ENCODE peak calls at places on chromosomes 1 and 21, in eight cellular contexts. One of them, this sample, is unnamed.

GRCh38 chr1:180636138-180636537 is 4.3 kb downstream of the XPR1 start:
- DNase-seq in GM23248: no peak
- DNase-seq in brain microvascular endothelial cell: no peak
- DNase-seq in DND-41: no peak
- DNase-seq in HAP-1: peak; percentile 41
- DNase-seq in ascending aorta: no peak
- DNase-seq in stomach: no peak
- DNase-seq in cardiac fibroblast: peak; percentile 46
- DNase-seq in this sample: no peak

GRCh38 chr1:200866521-200866920 is 6.3 kb upstream of the GPR25 start:
- DNase-seq in ascending aorta: no peak
- DNase-seq in brain microvascular endothelial cell: peak; percentile 28
- DNase-seq in DND-41: no peak
- DNase-seq in stomach: no peak
- DNase-seq in GM23248: peak; percentile 43
- DNase-seq in cardiac fibroblast: peak; percentile 14
- DNase-seq in HAP-1: no peak
- DNase-seq in this sample: no peak

GRCh38 chr1:44775930-44776748 is 799 bp downstream of the RPS8 start:
- DNase-seq in ascending aorta: no peak
- DNase-seq in cardiac fibroblast: peak; percentile 36
- DNase-seq in GM23248: peak; percentile 49
- DNase-seq in brain microvascular endothelial cell: no peak
- DNase-seq in DND-41: peak; percentile 58
- DNase-seq in HAP-1: no peak
- DNase-seq in stomach: no peak
- DNase-seq in this sample: no peak

GRCh38 chr1:244969355-244970235 is 105.3 kb upstream of the HNRNPU start:
- DNase-seq in cardiac fibroblast: peak; percentile 95
- DNase-seq in GM23248: peak; percentile 95
- DNase-seq in HAP-1: peak; percentile 71
- DNase-seq in stomach: peak; percentile 72
- DNase-seq in brain microvascular endothelial cell: peak; percentile 93
- DNase-seq in DND-41: peak; percentile 47
- DNase-seq in ascending aorta: peak; percentile 93
- DNase-seq in this sample: peak; percentile 75

GRCh38 chr1:25909062-25909461 is 2.8 kb upstream of the STMN1 start:
- DNase-seq in stomach: no peak
- DNase-seq in DND-41: no peak
- DNase-seq in GM23248: no peak
- DNase-seq in cardiac fibroblast: no peak
- DNase-seq in ascending aorta: no peak
- DNase-seq in HAP-1: no peak
- DNase-seq in brain microvascular endothelial cell: no peak
- DNase-seq in this sample: no peak

GRCh38 chr1:3313579-3313955 is 140.9 kb upstream of the ARHGEF16 start:
- DNase-seq in HAP-1: no peak
- DNase-seq in GM23248: peak; percentile 97
- DNase-seq in ascending aorta: peak; percentile 97
- DNase-seq in brain microvascular endothelial cell: peak; percentile 83
- DNase-seq in stomach: peak; percentile 88
- DNase-seq in DND-41: no peak
- DNase-seq in cardiac fibroblast: peak; percentile 70
- DNase-seq in this sample: peak; percentile 95

GRCh38 chr1:53145942-53146708 is 3.7 kb upstream of the SLC1A7 start:
- DNase-seq in DND-41: no peak
- DNase-seq in GM23248: peak; percentile 99
- DNase-seq in cardiac fibroblast: peak; percentile 99
- DNase-seq in ascending aorta: peak; percentile 78
- DNase-seq in brain microvascular endothelial cell: peak; percentile 99
- DNase-seq in HAP-1: peak; percentile 8
- DNase-seq in stomach: peak; percentile 87
- DNase-seq in this sample: peak; percentile 99

GRCh38 chr1:212012034-212012740 is 23.2 kb downstream of the INTS7 start:
- DNase-seq in brain microvascular endothelial cell: peak; percentile 68
- DNase-seq in GM23248: peak; percentile 80
- DNase-seq in stomach: peak; percentile 70
- DNase-seq in DND-41: peak; percentile 71
- DNase-seq in cardiac fibroblast: peak; percentile 81
- DNase-seq in ascending aorta: peak; percentile 78
- DNase-seq in HAP-1: peak; percentile 52
- DNase-seq in this sample: no peak

GRCh38 chr1:179883739-179884138 is 1.7 kb downstream of the TOR1AIP1 start:
- DNase-seq in GM23248: peak; percentile 33
- DNase-seq in ascending aorta: no peak
- DNase-seq in HAP-1: peak; percentile 20
- DNase-seq in DND-41: no peak
- DNase-seq in cardiac fibroblast: peak; percentile 49
- DNase-seq in stomach: no peak
- DNase-seq in brain microvascular endothelial cell: no peak
- DNase-seq in this sample: no peak

GRCh38 chr1:59005491-59006308 is 221.9 kb upstream of the JUN start:
- DNase-seq in HAP-1: no peak
- DNase-seq in GM23248: no peak
- DNase-seq in brain microvascular endothelial cell: no peak
- DNase-seq in stomach: no peak
- DNase-seq in cardiac fibroblast: no peak
- DNase-seq in DND-41: no peak
- DNase-seq in ascending aorta: no peak
- DNase-seq in this sample: no peak

GRCh38 chr21:16821588-16821987 is 691.3 kb upstream of the CXADR start:
- DNase-seq in DND-41: no peak
- DNase-seq in stomach: no peak
- DNase-seq in ascending aorta: no peak
- DNase-seq in GM23248: no peak
- DNase-seq in cardiac fibroblast: no peak
- DNase-seq in brain microvascular endothelial cell: peak; percentile 15
- DNase-seq in HAP-1: no peak
- DNase-seq in this sample: peak; percentile 7

GRCh38 chr1:240579511-240579910 is 32.4 kb downstream of the GREM2 start:
- DNase-seq in GM23248: no peak
- DNase-seq in stomach: no peak
- DNase-seq in cardiac fibroblast: no peak
- DNase-seq in HAP-1: no peak
- DNase-seq in ascending aorta: no peak
- DNase-seq in brain microvascular endothelial cell: no peak
- DNase-seq in DND-41: no peak
- DNase-seq in this sample: no peak

GRCh38 chr1:110783292-110783918 is 89.5 kb upstream of the CD53 start:
- DNase-seq in DND-41: peak; percentile 68
- DNase-seq in cardiac fibroblast: peak; percentile 66
- DNase-seq in GM23248: peak; percentile 62
- DNase-seq in stomach: peak; percentile 46
- DNase-seq in brain microvascular endothelial cell: peak; percentile 38
- DNase-seq in ascending aorta: no peak
- DNase-seq in HAP-1: peak; percentile 28
- DNase-seq in this sample: peak; percentile 2

GRCh38 chr1:158362501-158362900 is 8.8 kb downstream of the CD1E start:
- DNase-seq in GM23248: no peak
- DNase-seq in ascending aorta: no peak
- DNase-seq in stomach: no peak
- DNase-seq in DND-41: peak; percentile 32
- DNase-seq in brain microvascular endothelial cell: no peak
- DNase-seq in HAP-1: no peak
- DNase-seq in cardiac fibroblast: no peak
- DNase-seq in this sample: no peak

GRCh38 chr1:61334718-61335589 is 252.6 kb downstream of the NFIA start:
- DNase-seq in DND-41: no peak
- DNase-seq in brain microvascular endothelial cell: no peak
- DNase-seq in HAP-1: no peak
- DNase-seq in stomach: peak; percentile 30
- DNase-seq in GM23248: no peak
- DNase-seq in ascending aorta: peak; percentile 81
- DNase-seq in cardiac fibroblast: peak; percentile 19
- DNase-seq in this sample: peak; percentile 62

GRCh38 chr1:160277987-160278386 is 6.9 kb downstream of the PEX19 start:
- DNase-seq in stomach: no peak
- DNase-seq in DND-41: no peak
- DNase-seq in brain microvascular endothelial cell: no peak
- DNase-seq in GM23248: no peak
- DNase-seq in cardiac fibroblast: no peak
- DNase-seq in ascending aorta: no peak
- DNase-seq in HAP-1: no peak
- DNase-seq in this sample: no peak

GRCh38 chr1:19646771-19647319 is 2.7 kb downstream of the NBL1 start:
- DNase-seq in stomach: no peak
- DNase-seq in GM23248: peak; percentile 13
- DNase-seq in cardiac fibroblast: no peak
- DNase-seq in ascending aorta: no peak
- DNase-seq in brain microvascular endothelial cell: no peak
- DNase-seq in HAP-1: no peak
- DNase-seq in DND-41: no peak
- DNase-seq in this sample: no peak
- H3K4me3 ChIP-seq in stomach: peak overlapping the region; percentile 75
- H3K4me3 ChIP-seq in GM23248: peak overlapping the region; percentile 96
- H3K4me3 ChIP-seq in cardiac fibroblast: no peak overlapping the region
- H3K4me3 ChIP-seq in ascending aorta: no peak overlapping the region
- H3K4me3 ChIP-seq in brain microvascular endothelial cell: peak overlapping the region; percentile 5
- H3K4me3 ChIP-seq in HAP-1: no peak overlapping the region
- H3K4me3 ChIP-seq in DND-41: no peak overlapping the region
- H3K4me3 ChIP-seq in this sample: no peak overlapping the region

GRCh38 chr1:57089221-57089620 is 123.4 kb upstream of the C8B start:
- DNase-seq in stomach: no peak
- DNase-seq in GM23248: no peak
- DNase-seq in HAP-1: no peak
- DNase-seq in brain microvascular endothelial cell: no peak
- DNase-seq in DND-41: no peak
- DNase-seq in ascending aorta: no peak
- DNase-seq in cardiac fibroblast: no peak
- DNase-seq in this sample: no peak
- H3K4me3 ChIP-seq in stomach: no peak overlapping the region
- H3K4me3 ChIP-seq in GM23248: no peak overlapping the region
- H3K4me3 ChIP-seq in HAP-1: no peak overlapping the region
- H3K4me3 ChIP-seq in brain microvascular endothelial cell: no peak overlapping the region
- H3K4me3 ChIP-seq in DND-41: no peak overlapping the region
- H3K4me3 ChIP-seq in ascending aorta: no peak overlapping the region
- H3K4me3 ChIP-seq in cardiac fibroblast: no peak overlapping the region
- H3K4me3 ChIP-seq in this sample: no peak overlapping the region

DNA sequence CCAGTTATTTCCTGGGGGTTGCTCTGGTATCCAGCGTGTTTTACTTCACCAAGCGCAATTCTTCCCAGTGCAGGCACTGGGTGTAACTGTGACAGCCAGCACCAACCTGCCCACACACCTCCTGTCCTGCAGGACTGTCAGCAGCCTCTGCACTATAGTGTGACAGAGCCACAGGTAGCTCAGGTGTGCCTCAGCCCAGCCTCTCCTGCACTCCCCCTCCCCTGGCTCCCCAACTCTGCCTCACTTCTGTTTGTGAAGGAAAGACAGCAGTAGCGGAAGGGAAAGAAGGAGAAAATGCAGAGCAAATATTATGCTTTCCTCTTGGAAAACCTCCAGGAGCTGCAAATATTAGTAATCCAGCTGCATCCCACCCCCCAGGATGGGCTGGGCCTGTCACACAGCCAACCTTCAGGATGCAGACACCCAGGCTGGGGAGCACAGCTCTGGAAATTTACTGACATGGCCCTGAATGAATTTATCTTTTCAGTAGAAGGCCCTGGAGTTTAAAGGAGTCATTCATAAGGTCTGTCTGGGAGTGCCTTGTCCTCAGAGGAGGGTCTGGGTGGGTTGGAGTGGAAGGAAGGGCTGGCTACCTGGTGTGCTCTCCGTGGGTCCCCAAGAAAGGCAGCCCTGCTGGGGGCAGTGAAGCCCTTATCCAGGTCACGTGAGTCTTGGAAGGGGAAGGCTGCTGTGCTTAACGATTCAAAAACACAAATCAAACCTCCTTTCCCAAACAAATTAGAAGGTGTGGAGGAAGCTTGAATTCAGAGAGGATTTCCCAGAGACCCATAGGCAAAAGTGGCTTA is 20.9 kb downstream of the CAPN2 start:
- DNase-seq in DND-41: no peak
- DNase-seq in HAP-1: no peak
- DNase-seq in GM23248: no peak
- DNase-seq in cardiac fibroblast: peak; percentile 51
- DNase-seq in ascending aorta: no peak
- DNase-seq in brain microvascular endothelial cell: peak; percentile 47
- DNase-seq in stomach: peak; percentile 64
- DNase-seq in this sample: no peak
- H3K4me3 ChIP-seq in DND-41: no peak overlapping the region
- H3K4me3 ChIP-seq in HAP-1: no peak overlapping the region
- H3K4me3 ChIP-seq in GM23248: no peak overlapping the region
- H3K4me3 ChIP-seq in cardiac fibroblast: no peak overlapping the region
- H3K4me3 ChIP-seq in ascending aorta: no peak overlapping the region
- H3K4me3 ChIP-seq in brain microvascular endothelial cell: no peak overlapping the region
- H3K4me3 ChIP-seq in stomach: no peak overlapping the region
- H3K4me3 ChIP-seq in this sample: no peak overlapping the region

DNA sequence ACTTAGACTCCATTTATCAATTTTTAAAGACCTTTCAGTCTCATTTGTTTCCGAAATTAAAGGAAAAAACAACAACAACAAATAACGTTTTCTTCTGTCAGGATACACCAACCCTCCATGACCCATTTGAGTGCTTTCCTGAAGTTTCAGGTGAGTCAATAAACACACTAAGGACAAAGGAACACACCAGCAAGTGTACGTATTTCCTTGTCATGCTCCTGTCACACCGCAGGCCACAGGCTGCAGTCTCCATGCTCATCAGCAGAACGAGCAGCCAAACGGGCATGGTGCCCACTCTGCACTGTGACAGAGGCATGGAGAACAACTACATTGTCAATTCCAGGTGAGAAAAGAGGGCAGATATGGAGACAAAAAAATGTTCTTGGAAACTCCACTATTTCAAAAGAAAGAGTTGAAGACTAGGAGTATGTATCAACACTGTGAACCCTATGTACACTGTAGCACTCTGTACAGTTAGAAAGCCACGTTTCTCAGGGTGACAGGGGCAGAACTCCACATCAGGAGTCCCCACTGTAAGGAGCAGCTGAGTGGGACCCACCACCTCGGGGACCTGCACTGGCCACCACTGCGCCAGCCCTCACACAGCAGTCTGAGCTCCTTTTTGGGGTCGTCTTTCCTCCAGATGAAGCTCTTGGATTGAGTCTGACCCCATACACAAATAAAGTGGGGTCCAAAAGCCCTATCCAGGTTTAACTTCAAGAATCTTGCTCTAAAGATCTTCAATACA is 2.6 kb downstream of the PTTG1IP start:
- DNase-seq in GM23248: no peak
- DNase-seq in cardiac fibroblast: peak; percentile 22
- DNase-seq in stomach: peak; percentile 56
- DNase-seq in DND-41: no peak
- DNase-seq in ascending aorta: no peak
- DNase-seq in HAP-1: no peak
- DNase-seq in brain microvascular endothelial cell: no peak
- DNase-seq in this sample: no peak
- H3K4me3 ChIP-seq in GM23248: peak overlapping the region; percentile 95
- H3K4me3 ChIP-seq in cardiac fibroblast: no peak overlapping the region
- H3K4me3 ChIP-seq in stomach: peak overlapping the region; percentile 98
- H3K4me3 ChIP-seq in DND-41: no peak overlapping the region
- H3K4me3 ChIP-seq in ascending aorta: peak overlapping the region; percentile 99
- H3K4me3 ChIP-seq in HAP-1: no peak overlapping the region
- H3K4me3 ChIP-seq in brain microvascular endothelial cell: no peak overlapping the region
- H3K4me3 ChIP-seq in this sample: peak overlapping the region; percentile 74

GRCh38 chr1:156704166-156704711 is 1.1 kb downstream of the CRABP2 start:
- DNase-seq in DND-41: no peak
- DNase-seq in stomach: no peak
- DNase-seq in cardiac fibroblast: no peak
- DNase-seq in brain microvascular endothelial cell: no peak
- DNase-seq in ascending aorta: no peak
- DNase-seq in GM23248: no peak
- DNase-seq in HAP-1: no peak
- DNase-seq in this sample: no peak
- H3K4me3 ChIP-seq in DND-41: no peak overlapping the region
- H3K4me3 ChIP-seq in stomach: no peak overlapping the region
- H3K4me3 ChIP-seq in cardiac fibroblast: peak overlapping the region; percentile 42
- H3K4me3 ChIP-seq in brain microvascular endothelial cell: no peak overlapping the region
- H3K4me3 ChIP-seq in ascending aorta: no peak overlapping the region
- H3K4me3 ChIP-seq in GM23248: peak overlapping the region; percentile 71
- H3K4me3 ChIP-seq in HAP-1: no peak overlapping the region
- H3K4me3 ChIP-seq in this sample: peak overlapping the region; percentile 54

This sample was measured in retinal pigment epithelial cell.